ENCODE peak calls at places on chromosomes 1 and 21, in five cellular contexts. Y is K562, J is upper lobe of left lung, R is HepG2, F is GM12878. M is an unnamed sample.

GRCh38 chr1:119982006-119982405 is 85.7 kb upstream of the ADAM30 start:
- ATAC-seq in Y (no peak), R (no peak), F (no peak), J (no peak), M (no peak)

GRCh38 chr1:85320371-85321131 is 44.1 kb upstream of the BCL10 start:
- ATAC-seq in Y (no peak), R (no peak), F (no peak), J (no peak), M (no peak)

GRCh38 chr1:47179023-47179987 is 10.5 kb downstream of the PDZK1IP1 start:
- ATAC-seq in Y (peak; percentile 61), J (peak; percentile 88), F (peak; percentile 92), R (peak; percentile 68), M (peak; percentile 87)

GRCh38 chr21:14453964-14454641 is 71.2 kb upstream of the HSPA13 start:
- ATAC-seq in Y (peak; percentile 69), J (no peak), F (peak; percentile 28), R (no peak), M (no peak)

GRCh38 chr1:32881871-32882850 is 4.1 kb upstream of the HPCA start:
- ATAC-seq in F (no peak), R (no peak), Y (no peak), J (no peak), M (no peak)

GRCh38 chr21:32525282-32525681 is 60.0 kb downstream of the TCP10L start:
- ATAC-seq in J (no peak), R (peak; percentile 90), F (no peak), Y (peak; percentile 41), M (no peak)

GRCh38 chr1:212108187-212108586 is 72.6 kb downstream of the DTL start:
- ATAC-seq in R (no peak), J (no peak), F (no peak), Y (no peak), M (no peak)

GRCh38 chr1:204923209-204923608 is 52.5 kb downstream of the NFASC start:
- ATAC-seq in R (no peak), Y (peak; percentile 41), F (no peak), J (no peak), M (no peak)

GRCh38 chr1:71587961-71588360 is 507.1 kb upstream of the ZRANB2 start:
- ATAC-seq in R (no peak), Y (no peak), J (no peak), F (no peak), M (no peak)

GRCh38 chr1:100445565-100445964 is 92.4 kb upstream of the GPR88 start:
- ATAC-seq in Y (no peak), R (no peak), J (no peak), F (no peak), M (no peak)

GRCh38 chr21:45300786-45301520 is 13.3 kb upstream of the POFUT2 start:
- ATAC-seq in Y (no peak), J (no peak), R (no peak), F (no peak), M (no peak)

GRCh38 chr21:44051462-44051941 is 39.4 kb downstream of the TRAPPC10 start:
- ATAC-seq in F (no peak), R (no peak), Y (no peak), J (peak; percentile 21), M (peak; percentile 61)

GRCh38 chr1:208202333-208202987 is 41.7 kb downstream of the PLXNA2 start:
- ATAC-seq in J (no peak), Y (no peak), F (no peak), R (no peak), M (no peak)

GRCh38 chr1:14487671-14488070 is 110.8 kb upstream of the KAZN start:
- ATAC-seq in J (no peak), Y (no peak), F (no peak), R (no peak), M (no peak)

GRCh38 chr1:92876351-92876750 is 44.5 kb downstream of the RPL5 start:
- ATAC-seq in Y (no peak), F (no peak), R (no peak), J (no peak), M (no peak)

GRCh38 chr1:40897499-40897898 is 35.3 kb upstream of the CITED4 start:
- ATAC-seq in Y (no peak), R (no peak), J (no peak), F (no peak), M (no peak)

GRCh38 chr21:46297311-46298082 is 11.4 kb downstream of the YBEY start:
- ATAC-seq in F (no peak), R (no peak), Y (no peak), J (no peak), M (no peak)

GRCh38 chr1:234765672-234766071 is 155.7 kb upstream of the IRF2BP2 start:
- ATAC-seq in J (no peak), R (no peak), Y (no peak), F (no peak), M (no peak)

GRCh38 chr1:28744184-28744583 is 7.4 kb downstream of the YTHDF2 start:
- ATAC-seq in J (no peak), Y (no peak), F (peak; percentile 48), R (no peak), M (no peak)

GRCh38 chr21:34935868-34936267 is 113.2 kb downstream of the RUNX1 start:
- ATAC-seq in J (no peak), F (no peak), Y (no peak), R (no peak), M (no peak)

GRCh38 chr21:29343517-29343916 is 44.8 kb downstream of the BACH1 start:
- ATAC-seq in R (no peak), F (no peak), J (no peak), Y (no peak), M (no peak)

GRCh38 chr21:15731243-15731613 is 1.4 kb downstream of the USP25 start:
- ATAC-seq in Y (peak; percentile 57), R (no peak), J (no peak), F (peak; percentile 9), M (no peak)

GRCh38 chr1:91603409-91603808 is 102.8 kb downstream of the CDC7 start:
- ATAC-seq in Y (no peak), J (no peak), R (no peak), F (no peak), M (no peak)

GRCh38 chr1:227947678-227948492 is at the start of gene WNT9A:
- ATAC-seq in F (no peak), J (no peak), R (no peak), Y (peak; percentile 81), M (peak; percentile 81)

DNA sequence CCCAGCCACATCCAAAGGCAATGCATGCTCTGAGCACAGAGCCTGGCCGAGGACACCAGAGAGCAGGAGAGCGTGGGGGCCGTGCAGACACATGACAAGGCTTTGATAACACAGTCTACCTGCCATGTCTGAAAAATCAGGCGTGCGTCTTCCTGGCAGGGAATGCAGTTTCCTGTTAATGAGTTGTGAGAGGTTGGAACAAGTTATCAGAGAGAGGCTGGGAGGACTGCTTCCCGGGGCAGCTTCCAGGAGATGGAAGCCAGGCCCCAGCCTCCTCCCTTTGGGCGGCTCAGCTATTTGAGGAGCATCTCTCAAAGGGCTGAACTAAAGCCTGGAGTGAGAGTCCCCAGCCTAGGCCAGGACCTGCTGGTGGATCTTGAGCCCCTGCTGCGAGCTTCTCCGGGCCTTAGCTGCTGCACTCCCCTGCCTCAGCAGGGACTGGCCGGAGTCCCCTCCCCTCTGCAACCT is 72.1 kb upstream of the SELENON start:
- ATAC-seq in R (peak; percentile 77), F (no peak), Y (peak; percentile 68), J (peak; percentile 15), M (peak; percentile 77)
- TF ChIP-seq POLR2AphosphoS5 in R (no peak), F (no peak), Y (no peak), J (no peak), M (peak; percentile 68)

DNA sequence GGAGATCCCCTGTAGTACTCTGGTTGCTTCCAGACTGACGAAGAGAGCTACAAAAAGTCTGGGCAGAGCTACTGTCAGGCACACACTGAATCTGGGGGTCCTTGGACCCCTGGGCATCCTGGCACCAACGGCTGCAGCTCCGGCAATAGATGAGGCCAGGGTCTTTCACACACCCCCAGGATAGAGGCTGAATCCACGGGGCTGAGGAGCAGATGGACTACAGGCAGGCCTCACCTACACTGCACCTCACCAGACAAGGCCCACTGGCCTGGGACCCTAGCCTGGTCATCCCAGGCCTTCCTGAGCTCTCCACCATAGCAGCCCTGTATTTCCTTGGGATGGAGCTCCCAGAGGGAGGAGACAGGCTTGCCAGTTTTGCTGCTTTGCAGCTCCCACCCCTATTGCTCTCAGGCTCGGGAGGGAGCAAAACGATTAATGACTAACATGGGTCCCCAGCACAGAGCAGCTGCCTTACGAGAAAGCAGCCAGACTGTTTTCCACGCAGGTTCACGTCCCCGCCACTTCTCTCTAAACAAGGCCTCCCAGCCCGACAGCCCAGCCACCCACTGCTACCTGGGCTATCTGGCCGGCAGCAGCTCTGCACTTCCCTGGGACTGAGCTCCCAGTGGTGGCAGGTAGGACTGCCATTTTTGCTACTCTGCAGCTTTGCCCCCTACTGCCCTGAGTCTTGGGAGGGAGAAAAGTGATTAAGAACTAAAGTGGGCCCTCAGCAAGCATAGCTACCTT is 1022.5 kb upstream of the ADGRL2 start:
- ATAC-seq in F (peak; percentile 58), Y (no peak), R (no peak), J (peak; percentile 61), M (no peak)
- TF ChIP-seq EP300 in F (no peak), Y (no peak), R (no peak), J (no peak), M (no peak)

GRCh38 chr1:187281085-187281484 is 452.3 kb downstream of the PLA2G4A start:
- ATAC-seq in Y (no peak), R (no peak), F (peak; percentile 21), J (no peak), M (no peak)

GRCh38 chr1:187280051-187280450 is 451.3 kb downstream of the PLA2G4A start:
- ATAC-seq in Y (no peak), R (no peak), J (no peak), F (no peak), M (no peak)

DNA sequence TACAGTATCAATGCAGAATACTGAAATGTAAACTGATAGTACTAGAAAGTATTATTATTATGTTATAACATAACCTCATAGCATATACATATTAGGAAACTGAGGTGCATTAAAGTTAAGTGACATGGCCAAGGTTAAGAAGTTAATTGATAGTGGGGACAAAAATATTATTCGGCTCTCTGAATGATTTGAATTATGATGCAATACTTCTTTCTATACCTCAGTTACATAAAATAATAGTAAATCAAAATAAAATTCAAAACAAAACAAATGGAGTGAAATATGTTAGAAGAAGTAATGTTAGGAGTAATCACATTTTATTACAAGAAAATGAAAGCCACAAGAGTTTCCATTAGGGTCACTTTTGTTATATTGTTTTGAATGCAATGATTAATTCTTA is 455.2 kb downstream of the PLA2G4A start:
- ATAC-seq in F (no peak), J (no peak), Y (no peak), R (no peak), M (no peak)
- TF ChIP-seq POLR2AphosphoS5 in F (no peak), J (no peak), Y (no peak), R (no peak), M (no peak)

DNA sequence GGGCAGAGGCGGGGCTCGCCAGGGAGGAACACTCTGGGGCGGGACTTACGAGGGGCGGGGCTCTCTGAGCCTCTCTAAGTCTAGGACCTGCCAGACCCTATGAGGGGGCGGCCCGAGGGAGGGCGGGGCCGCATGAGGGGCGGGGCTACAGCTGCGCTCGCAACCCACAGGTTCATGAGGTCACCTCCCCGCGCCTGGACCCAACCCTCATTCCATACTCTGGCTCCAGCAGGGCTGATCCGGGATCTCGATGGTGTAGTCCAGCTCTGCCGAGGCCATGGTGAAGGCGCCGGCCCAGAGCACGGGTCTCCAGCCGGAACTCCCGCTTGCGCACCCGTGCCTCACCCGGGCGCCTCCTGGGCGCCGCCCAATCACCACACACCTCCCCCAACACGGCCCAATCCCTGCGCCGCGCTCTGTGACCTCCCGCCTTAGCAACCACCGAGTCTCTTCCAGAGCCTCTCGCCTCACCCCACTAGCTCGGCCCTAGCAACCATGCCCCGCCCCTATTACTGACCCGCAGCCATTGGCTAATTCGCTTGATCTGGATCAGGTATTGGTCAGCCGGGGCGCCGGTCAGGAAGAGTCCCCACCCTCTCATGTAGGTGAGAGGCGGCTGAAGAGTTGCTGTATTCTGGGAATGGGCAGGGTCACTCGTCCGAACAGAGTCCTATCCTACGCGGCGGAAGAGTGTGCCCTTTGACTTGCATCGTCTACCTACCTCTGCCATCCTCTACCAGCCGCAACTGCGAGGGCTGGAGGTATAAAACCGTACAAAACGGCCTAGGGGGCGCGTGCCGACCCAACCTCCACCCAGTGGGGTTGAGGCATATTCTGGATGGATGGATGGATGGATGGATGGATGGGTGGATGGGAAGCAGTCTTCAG is at the start of the genes ARMH1 and TMEM53:
- ATAC-seq in Y (peak; percentile 97), R (peak; percentile 93), F (peak; percentile 94), J (peak; percentile 99), M (peak; percentile 98)
- TF ChIP-seq EP300 in Y (peak; percentile 41), R (no peak), F (no peak), J (no peak), M (no peak)

M was measured in gastroesophageal sphincter.